ENCODE peak calls at places on chromosomes 6 and 20, in six cellular contexts. One of them, this sample, is unnamed.

GRCh38 chr6:142207265-142207877 is 60.3 kb downstream of the VTA1 start:
- DNase-seq in foreskin keratinocyte: no peak
- DNase-seq in ovary: no peak
- DNase-seq in left ventricle myocardium inferior: peak; percentile 16
- DNase-seq in brain microvascular endothelial cell: peak; percentile 48
- DNase-seq in psoas muscle: no peak
- DNase-seq in this sample: peak; percentile 22

GRCh38 chr6:158388727-158389126 is 76.5 kb downstream of the TULP4 start:
- DNase-seq in psoas muscle: no peak
- DNase-seq in left ventricle myocardium inferior: no peak
- DNase-seq in brain microvascular endothelial cell: no peak
- DNase-seq in foreskin keratinocyte: no peak
- DNase-seq in ovary: no peak
- DNase-seq in this sample: no peak

GRCh38 chr6:110944681-110945151 is 13.8 kb upstream of the GTF3C6 start:
- DNase-seq in foreskin keratinocyte: peak; percentile 90
- DNase-seq in ovary: no peak
- DNase-seq in left ventricle myocardium inferior: no peak
- DNase-seq in psoas muscle: no peak
- DNase-seq in brain microvascular endothelial cell: peak; percentile 81
- DNase-seq in this sample: peak; percentile 89

GRCh38 chr6:96465321-96465903 is 56.2 kb upstream of the UFL1 start:
- DNase-seq in psoas muscle: no peak
- DNase-seq in ovary: no peak
- DNase-seq in brain microvascular endothelial cell: no peak
- DNase-seq in left ventricle myocardium inferior: no peak
- DNase-seq in foreskin keratinocyte: no peak
- DNase-seq in this sample: no peak

GRCh38 chr6:136226027-136226673 is 24.0 kb downstream of the MTFR2 start:
- DNase-seq in ovary: peak; percentile 41
- DNase-seq in psoas muscle: no peak
- DNase-seq in left ventricle myocardium inferior: peak; percentile 27
- DNase-seq in brain microvascular endothelial cell: peak; percentile 30
- DNase-seq in foreskin keratinocyte: no peak
- DNase-seq in this sample: peak; percentile 64

GRCh38 chr6:16770701-16771569 is 9.7 kb upstream of the ATXN1 start:
- DNase-seq in left ventricle myocardium inferior: peak; percentile 80
- DNase-seq in foreskin keratinocyte: no peak
- DNase-seq in psoas muscle: peak; percentile 72
- DNase-seq in brain microvascular endothelial cell: peak; percentile 79
- DNase-seq in ovary: peak; percentile 61
- DNase-seq in this sample: peak; percentile 65

GRCh38 chr6:81865712-81866111 is 113.2 kb upstream of the TENT5A start:
- DNase-seq in brain microvascular endothelial cell: peak; percentile 48
- DNase-seq in foreskin keratinocyte: no peak
- DNase-seq in left ventricle myocardium inferior: no peak
- DNase-seq in psoas muscle: no peak
- DNase-seq in ovary: no peak
- DNase-seq in this sample: peak; percentile 39

GRCh38 chr6:24481449-24481848 is 7.9 kb downstream of the GPLD1 start:
- DNase-seq in brain microvascular endothelial cell: no peak
- DNase-seq in ovary: no peak
- DNase-seq in foreskin keratinocyte: no peak
- DNase-seq in psoas muscle: no peak
- DNase-seq in left ventricle myocardium inferior: no peak
- DNase-seq in this sample: no peak

GRCh38 chr6:69957990-69958559 is 91.7 kb downstream of the COL19A1 start:
- DNase-seq in brain microvascular endothelial cell: no peak
- DNase-seq in psoas muscle: no peak
- DNase-seq in left ventricle myocardium inferior: no peak
- DNase-seq in foreskin keratinocyte: no peak
- DNase-seq in ovary: no peak
- DNase-seq in this sample: no peak

GRCh38 chr20:46752639-46753235 is 43.3 kb downstream of the SLC2A10 start:
- DNase-seq in left ventricle myocardium inferior: peak; percentile 24
- DNase-seq in foreskin keratinocyte: no peak
- DNase-seq in brain microvascular endothelial cell: peak; percentile 52
- DNase-seq in ovary: peak; percentile 18
- DNase-seq in psoas muscle: peak; percentile 34
- DNase-seq in this sample: peak; percentile 68

GRCh38 chr6:38404355-38404754 is 235.4 kb downstream of the BTBD9 start:
- DNase-seq in ovary: no peak
- DNase-seq in psoas muscle: no peak
- DNase-seq in left ventricle myocardium inferior: no peak
- DNase-seq in brain microvascular endothelial cell: no peak
- DNase-seq in foreskin keratinocyte: no peak
- DNase-seq in this sample: no peak

GRCh38 chr6:36370638-36371037 is 16.8 kb downstream of the ETV7 start:
- DNase-seq in left ventricle myocardium inferior: no peak
- DNase-seq in psoas muscle: no peak
- DNase-seq in ovary: no peak
- DNase-seq in brain microvascular endothelial cell: no peak
- DNase-seq in foreskin keratinocyte: no peak
- DNase-seq in this sample: no peak

GRCh38 chr6:51339728-51340127 is 521.1 kb downstream of the TFAP2B start:
- DNase-seq in psoas muscle: no peak
- DNase-seq in ovary: no peak
- DNase-seq in foreskin keratinocyte: peak; percentile 15
- DNase-seq in left ventricle myocardium inferior: no peak
- DNase-seq in brain microvascular endothelial cell: no peak
- DNase-seq in this sample: no peak

GRCh38 chr6:168157272-168158007 is 78.4 kb upstream of the FRMD1 start:
- DNase-seq in foreskin keratinocyte: peak; percentile 4
- DNase-seq in ovary: no peak
- DNase-seq in psoas muscle: no peak
- DNase-seq in left ventricle myocardium inferior: no peak
- DNase-seq in brain microvascular endothelial cell: peak; percentile 88
- DNase-seq in this sample: peak; percentile 64

GRCh38 chr6:111555041-111555440 is 50.6 kb downstream of the TRAF3IP2 start:
- DNase-seq in left ventricle myocardium inferior: no peak
- DNase-seq in psoas muscle: no peak
- DNase-seq in ovary: no peak
- DNase-seq in brain microvascular endothelial cell: no peak
- DNase-seq in foreskin keratinocyte: no peak
- DNase-seq in this sample: no peak

GRCh38 chr6:142400495-142400894 is 98.7 kb downstream of the ADGRG6 start:
- DNase-seq in psoas muscle: no peak
- DNase-seq in left ventricle myocardium inferior: no peak
- DNase-seq in brain microvascular endothelial cell: peak; percentile 75
- DNase-seq in ovary: no peak
- DNase-seq in foreskin keratinocyte: no peak
- DNase-seq in this sample: no peak

GRCh38 chr6:127162808-127163207 is 44.3 kb downstream of the RSPO3 start:
- DNase-seq in foreskin keratinocyte: no peak
- DNase-seq in left ventricle myocardium inferior: no peak
- DNase-seq in brain microvascular endothelial cell: peak; percentile 43
- DNase-seq in ovary: no peak
- DNase-seq in psoas muscle: no peak
- DNase-seq in this sample: no peak

GRCh38 chr6:109498049-109498448 is 15.0 kb upstream of the ZBTB24 start:
- DNase-seq in psoas muscle: no peak
- DNase-seq in brain microvascular endothelial cell: no peak
- DNase-seq in foreskin keratinocyte: no peak
- DNase-seq in ovary: no peak
- DNase-seq in left ventricle myocardium inferior: no peak
- DNase-seq in this sample: no peak

GRCh38 chr20:56911946-56912345 is 282.8 kb downstream of the TFAP2C start:
- DNase-seq in brain microvascular endothelial cell: no peak
- DNase-seq in ovary: no peak
- DNase-seq in left ventricle myocardium inferior: no peak
- DNase-seq in psoas muscle: no peak
- DNase-seq in foreskin keratinocyte: no peak
- DNase-seq in this sample: no peak

GRCh38 chr6:118743744-118744143 is 92.4 kb upstream of the CEP85L start:
- DNase-seq in left ventricle myocardium inferior: no peak
- DNase-seq in brain microvascular endothelial cell: no peak
- DNase-seq in foreskin keratinocyte: no peak
- DNase-seq in ovary: no peak
- DNase-seq in psoas muscle: no peak
- DNase-seq in this sample: no peak

GRCh38 chr6:21596379-21597242 is 3.1 kb downstream of the SOX4 start:
- DNase-seq in foreskin keratinocyte: no peak
- DNase-seq in ovary: peak; percentile 70
- DNase-seq in psoas muscle: peak; percentile 46
- DNase-seq in left ventricle myocardium inferior: peak; percentile 47
- DNase-seq in brain microvascular endothelial cell: peak; percentile 32
- DNase-seq in this sample: peak; percentile 50

GRCh38 chr6:27138398-27138797 is 109.1 kb upstream of the PRSS16 start:
- DNase-seq in left ventricle myocardium inferior: no peak
- DNase-seq in foreskin keratinocyte: no peak
- DNase-seq in brain microvascular endothelial cell: no peak
- DNase-seq in psoas muscle: no peak
- DNase-seq in ovary: no peak
- DNase-seq in this sample: no peak

DNA sequence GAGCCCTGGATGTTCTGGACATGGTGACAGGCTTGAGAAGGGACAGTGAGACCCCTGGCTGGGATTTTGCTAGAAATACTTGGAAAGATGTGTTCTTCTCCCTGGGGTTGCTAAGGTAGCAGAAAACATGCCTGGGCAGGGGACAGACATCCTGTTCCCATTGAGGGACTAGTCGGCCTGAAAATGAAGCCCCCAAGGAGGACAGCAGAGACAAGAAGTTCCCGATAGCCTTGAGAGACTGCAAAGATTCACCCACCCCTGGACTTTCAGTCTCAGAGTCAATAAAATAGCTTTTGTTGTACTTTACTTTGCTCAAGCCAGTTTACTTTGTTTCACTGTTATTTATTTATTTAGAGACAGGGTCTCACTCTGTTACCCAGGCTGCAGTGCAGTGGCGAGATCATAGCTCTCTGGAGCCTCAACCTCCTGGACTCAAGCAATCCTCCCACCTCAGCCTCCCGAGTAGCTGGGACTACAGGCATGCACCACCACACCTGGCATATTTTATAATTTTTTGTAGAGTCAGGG is 28.4 kb downstream of the ATP9A start:
- DNase-seq in brain microvascular endothelial cell: no peak
- DNase-seq in foreskin keratinocyte: no peak
- DNase-seq in left ventricle myocardium inferior: no peak
- DNase-seq in ovary: no peak
- DNase-seq in psoas muscle: no peak
- DNase-seq in this sample: no peak
- H3K27ac ChIP-seq in brain microvascular endothelial cell: no peak overlapping the region
- H3K27ac ChIP-seq in foreskin keratinocyte: no peak overlapping the region
- H3K27ac ChIP-seq in left ventricle myocardium inferior: no peak overlapping the region
- H3K27ac ChIP-seq in ovary: no peak overlapping the region
- H3K27ac ChIP-seq in psoas muscle: no peak overlapping the region
- H3K27ac ChIP-seq in this sample: no peak overlapping the region

DNA sequence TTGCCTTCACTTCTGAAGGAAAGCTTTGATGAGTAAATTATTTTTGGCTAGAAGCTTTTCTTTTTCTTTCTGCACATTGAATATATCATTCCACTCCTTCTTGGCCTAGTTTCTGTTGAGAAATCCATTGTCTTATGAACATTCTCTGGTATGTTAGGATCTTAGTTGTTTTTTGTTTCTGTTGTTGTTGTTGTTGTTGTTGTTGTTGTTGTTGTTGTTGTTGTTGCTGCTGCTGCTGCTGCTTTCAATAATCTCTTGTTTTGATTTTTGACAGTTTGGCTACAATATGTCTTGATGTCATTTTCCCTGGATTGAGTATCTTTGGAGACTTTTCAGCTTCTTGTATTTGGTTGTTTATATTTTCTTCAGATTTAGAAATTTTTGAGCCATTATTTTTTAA is 836.5 kb upstream of the MAN1A1 start:
- DNase-seq in left ventricle myocardium inferior: no peak
- DNase-seq in psoas muscle: no peak
- DNase-seq in foreskin keratinocyte: no peak
- DNase-seq in ovary: no peak
- DNase-seq in brain microvascular endothelial cell: no peak
- DNase-seq in this sample: no peak
- TF ChIP-seq CTCF in left ventricle myocardium inferior: no peak
- TF ChIP-seq CTCF in psoas muscle: no peak
- TF ChIP-seq CTCF in foreskin keratinocyte: no peak
- TF ChIP-seq CTCF in ovary: no peak
- TF ChIP-seq CTCF in brain microvascular endothelial cell: no peak
- TF ChIP-seq CTCF in this sample: no peak

DNA sequence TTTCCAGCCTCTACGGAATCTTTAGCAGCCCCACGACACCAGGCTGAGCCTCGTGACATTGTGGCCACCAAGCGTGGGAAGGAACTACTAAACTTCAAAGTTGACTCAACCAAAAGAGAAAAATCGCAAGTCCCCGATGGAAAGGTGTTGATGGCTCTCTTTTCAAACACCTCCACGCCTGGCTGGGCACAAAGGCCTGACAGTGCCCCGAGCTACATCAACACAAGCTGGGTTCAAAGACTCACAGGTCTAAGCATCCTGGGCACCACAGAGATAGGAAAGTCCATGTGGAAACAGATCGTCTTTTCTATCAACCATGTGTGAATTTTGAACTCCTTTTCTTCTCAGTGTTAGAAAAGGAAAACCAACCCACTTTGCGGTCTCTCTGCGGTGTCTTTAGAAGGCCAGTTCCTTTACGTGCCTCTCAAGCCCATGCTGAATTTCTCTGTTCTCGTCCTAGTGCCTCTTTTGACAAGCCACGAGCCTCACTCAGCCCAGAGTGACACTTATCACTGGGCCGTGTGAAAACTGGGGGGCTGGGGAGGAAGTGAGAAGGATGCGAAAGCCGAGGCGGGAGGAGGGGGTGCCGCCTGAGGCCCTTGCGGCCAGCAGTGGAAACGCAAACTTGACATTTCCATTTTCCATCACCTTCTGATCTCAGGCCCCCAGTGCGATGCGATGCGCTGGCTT is 59.4 kb downstream of the GFOD1 start:
- DNase-seq in left ventricle myocardium inferior: no peak
- DNase-seq in ovary: no peak
- DNase-seq in brain microvascular endothelial cell: no peak
- DNase-seq in foreskin keratinocyte: no peak
- DNase-seq in psoas muscle: no peak
- DNase-seq in this sample: no peak
- H3K27ac ChIP-seq in left ventricle myocardium inferior: peak overlapping the region; percentile 80
- H3K27ac ChIP-seq in ovary: no peak overlapping the region
- H3K27ac ChIP-seq in brain microvascular endothelial cell: no peak overlapping the region
- H3K27ac ChIP-seq in foreskin keratinocyte: no peak overlapping the region
- H3K27ac ChIP-seq in psoas muscle: peak overlapping the region; percentile 11
- H3K27ac ChIP-seq in this sample: no peak overlapping the region

DNA sequence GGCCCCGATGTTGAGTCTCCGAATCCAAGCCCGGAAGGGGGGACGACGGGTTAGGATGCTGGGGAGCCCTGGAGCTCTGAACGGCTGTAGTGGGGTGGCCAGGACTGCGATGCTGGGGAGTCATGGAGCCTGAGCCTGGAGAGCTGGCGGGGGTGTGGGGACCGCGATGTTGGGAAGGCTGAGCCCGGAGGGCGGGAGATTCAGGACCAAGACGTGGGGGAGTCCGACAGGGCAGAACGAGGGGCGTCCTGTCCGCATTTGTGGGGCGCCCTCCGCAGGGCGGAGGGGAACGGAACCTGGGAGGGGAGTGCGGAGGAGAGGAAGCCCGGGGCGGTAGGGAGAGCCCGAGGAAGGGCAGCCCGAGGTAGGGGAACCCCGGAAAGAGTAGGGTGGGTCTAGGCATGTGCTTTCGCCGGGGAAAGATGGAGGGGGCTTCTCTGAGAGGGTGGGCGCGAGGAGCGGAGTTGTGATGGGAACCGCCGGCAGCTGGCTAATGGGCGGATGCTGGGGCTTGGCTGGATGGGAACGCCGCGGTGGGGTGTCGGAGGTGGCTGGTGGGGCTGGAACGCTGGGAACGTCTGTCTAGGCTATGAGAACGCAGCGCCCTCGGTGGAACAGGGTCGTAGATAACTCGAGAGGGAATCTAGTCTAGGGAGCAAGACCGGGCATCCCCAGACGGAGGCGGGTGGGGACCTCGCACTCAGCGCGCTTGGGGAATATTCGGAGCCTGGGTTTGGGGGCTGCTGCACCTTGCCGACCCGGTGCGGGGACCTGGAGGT is 681 bp downstream of the PAQR8 start:
- DNase-seq in left ventricle myocardium inferior: peak; percentile 21
- DNase-seq in psoas muscle: peak; percentile 17
- DNase-seq in brain microvascular endothelial cell: peak; percentile 6
- DNase-seq in foreskin keratinocyte: no peak
- DNase-seq in ovary: peak; percentile 55
- DNase-seq in this sample: peak; percentile 38
- TF ChIP-seq CTCF in left ventricle myocardium inferior: no peak
- TF ChIP-seq CTCF in psoas muscle: no peak
- TF ChIP-seq CTCF in brain microvascular endothelial cell: peak; percentile 12
- TF ChIP-seq CTCF in foreskin keratinocyte: peak; percentile 30
- TF ChIP-seq CTCF in ovary: no peak
- TF ChIP-seq CTCF in this sample: peak; percentile 21

This sample was measured in RWPE1.